ENCODE peak calls at places on chromosome 10, in seven cellular contexts. P is mesendoderm, J is GM23338, K is fibroblast of lung, N is A549, G is DND-41, O is mammary epithelial cell. Q is an unnamed sample.

GRCh38 chr10:35875281-35875680 is 233.2 kb upstream of the FZD8 start:
- DNase-seq in K (peak; percentile 42), O (no peak), P (peak; percentile 93), N (no peak), J (peak; percentile 69), G (no peak), Q (no peak)

GRCh38 chr10:75342397-75342796 is 59.2 kb downstream of the ZNF503 start:
- DNase-seq in O (no peak), G (no peak), N (no peak), P (no peak), J (peak; percentile 20), K (no peak), Q (peak; percentile 23)

GRCh38 chr10:101329341-101330032 is 24.5 kb upstream of the BTRC start:
- DNase-seq in K (no peak), N (no peak), G (no peak), P (no peak), J (no peak), O (no peak), Q (no peak)

GRCh38 chr10:133397938-133398337 is 4.0 kb downstream of the MTG1 start:
- DNase-seq in G (no peak), O (no peak), P (no peak), J (no peak), N (no peak), K (no peak), Q (no peak)

GRCh38 chr10:20254078-20254477 is 437.8 kb downstream of the PLXDC2 start:
- DNase-seq in O (no peak), N (no peak), K (peak; percentile 42), P (no peak), J (no peak), G (no peak), Q (no peak)

GRCh38 chr10:113985342-113985844 is 58.3 kb upstream of the ADRB1 start:
- DNase-seq in J (no peak), P (no peak), O (no peak), K (no peak), G (no peak), N (no peak), Q (no peak)

GRCh38 chr10:13550813-13551212 is 22.0 kb upstream of the BEND7 start:
- DNase-seq in K (no peak), O (no peak), J (no peak), G (no peak), P (no peak), N (no peak), Q (no peak)

GRCh38 chr10:97517778-97518561 is 19.2 kb downstream of the UBTD1 start:
- DNase-seq in O (peak; percentile 71), K (no peak), G (no peak), N (no peak), P (peak; percentile 81), J (peak; percentile 50), Q (peak; percentile 74)

GRCh38 chr10:77846718-77847311 is 79.7 kb downstream of the DLG5 start:
- DNase-seq in G (peak; percentile 72), K (peak; percentile 67), O (peak; percentile 46), J (peak; percentile 89), N (peak; percentile 67), P (peak; percentile 86), Q (peak; percentile 84)

GRCh38 chr10:5632430-5632829 is 34.0 kb downstream of the ASB13 start:
- DNase-seq in P (peak; percentile 42), K (no peak), O (peak; percentile 67), N (peak; percentile 65), J (no peak), G (no peak), Q (no peak)

GRCh38 chr10:5629789-5630436 is 36.5 kb downstream of the ASB13 start:
- DNase-seq in G (peak; percentile 80), K (peak; percentile 90), P (peak; percentile 77), J (peak; percentile 81), O (peak; percentile 57), N (peak; percentile 67), Q (peak; percentile 79)

GRCh38 chr10:132932461-132933307 is 9.7 kb downstream of the CFAP46 start:
- DNase-seq in P (no peak), G (no peak), K (no peak), N (no peak), J (no peak), O (no peak), Q (no peak)

GRCh38 chr10:29736325-29737208 is 101.8 kb upstream of the SVIL start:
- DNase-seq in O (peak; percentile 61), N (peak; percentile 53), K (peak; percentile 59), J (peak; percentile 72), P (peak; percentile 79), G (no peak), Q (peak; percentile 68)

GRCh38 chr10:75234017-75234682 is 1.6 kb downstream of the COMTD1 start:
- DNase-seq in N (peak; percentile 95), G (peak; percentile 63), J (peak; percentile 98), K (peak; percentile 83), O (peak; percentile 95), P (peak; percentile 98), Q (peak; percentile 98)

GRCh38 chr10:88457680-88458079 is 125.4 kb downstream of the RNLS start:
- DNase-seq in G (peak; percentile 14), J (no peak), O (no peak), P (peak; percentile 65), N (peak; percentile 22), K (no peak), Q (no peak)

GRCh38 chr10:130395248-130395936 is 259.2 kb downstream of the GLRX3 start:
- DNase-seq in G (no peak), N (no peak), K (no peak), P (no peak), O (no peak), J (no peak), Q (peak; percentile 27)

GRCh38 chr10:131701131-131701947 is 199.5 kb upstream of the PPP2R2D start:
- DNase-seq in N (no peak), P (no peak), K (no peak), O (no peak), G (no peak), J (no peak), Q (peak; percentile 21)

GRCh38 chr10:130037169-130037661 is 73.1 kb upstream of the EBF3 start:
- DNase-seq in G (no peak), K (no peak), N (no peak), O (no peak), P (no peak), J (no peak), Q (no peak)

GRCh38 chr10:26887611-26888215 is 27.0 kb upstream of the ABI1 start:
- DNase-seq in O (peak; percentile 58), P (no peak), K (no peak), J (no peak), N (no peak), G (no peak), Q (no peak)
- H3K4me2 ChIP-seq in O (no peak overlapping the region), P (no peak overlapping the region), K (no peak overlapping the region), J (no peak overlapping the region), N (no peak overlapping the region), G (no peak overlapping the region), Q (no peak overlapping the region)

GRCh38 chr10:61663466-61663865 is 737 bp downstream of the CABCOCO1 start:
- DNase-seq in K (no peak), N (no peak), G (no peak), O (no peak), P (peak; percentile 32), J (no peak), Q (no peak)

GRCh38 chr10:61664985-61665384 is 2.3 kb downstream of the CABCOCO1 start:
- DNase-seq in J (no peak), O (no peak), N (no peak), P (no peak), G (no peak), K (no peak), Q (no peak)

GRCh38 chr10:61662794-61663259 is at the start of gene CABCOCO1:
- DNase-seq in P (peak; percentile 91), O (peak; percentile 11), K (peak; percentile 71), J (peak; percentile 86), N (peak; percentile 84), G (no peak), Q (peak; percentile 84)
- H3K4me2 ChIP-seq in P (peak within 1 kb of the TSS; percentile 43), O (peak within 1 kb of the TSS; percentile 97), K (peak within 1 kb of the TSS; percentile 84), J (peak within 1 kb of the TSS; percentile 68), N (peak within 1 kb of the TSS; percentile 68), G (no peak within 1 kb of the TSS), Q (peak within 1 kb of the TSS; percentile 11)

GRCh38 chr10:119290301-119291036 is 83.1 kb downstream of the GRK5 start:
- DNase-seq in P (peak; percentile 65), O (no peak), G (no peak), J (peak; percentile 35), N (peak; percentile 49), K (no peak), Q (no peak)
- H3K4me2 ChIP-seq in P (no peak overlapping the region), O (no peak overlapping the region), G (no peak overlapping the region), J (no peak overlapping the region), N (no peak overlapping the region), K (no peak overlapping the region), Q (no peak overlapping the region)

DNA sequence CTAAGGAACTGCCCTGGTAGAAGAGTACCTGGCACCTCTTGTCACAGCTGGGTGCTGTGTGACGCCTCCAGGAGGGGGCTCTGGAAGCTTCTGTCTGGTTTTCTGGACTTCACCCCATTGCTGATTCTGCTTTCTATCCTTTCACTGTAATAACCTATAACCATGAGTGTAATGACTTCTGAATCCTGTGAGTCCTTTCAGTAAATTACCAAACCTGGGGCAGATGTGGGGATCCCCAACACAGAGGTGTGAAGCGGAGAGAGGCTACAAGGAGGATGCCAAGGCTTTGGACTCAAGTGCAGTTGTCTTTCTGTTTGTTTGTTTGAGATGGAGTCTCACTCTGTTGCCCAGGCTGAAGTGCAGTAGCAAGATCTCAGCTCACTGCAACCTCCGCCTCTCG is 143.7 kb downstream of the SFMBT2 start:
- DNase-seq in P (no peak), K (no peak), O (no peak), N (no peak), G (no peak), J (no peak), Q (no peak)
- H3K4me2 ChIP-seq in P (no peak overlapping the region), K (no peak overlapping the region), O (no peak overlapping the region), N (no peak overlapping the region), G (no peak overlapping the region), J (no peak overlapping the region), Q (no peak overlapping the region)

GRCh38 chr10:90988802-90989201 is 67.9 kb upstream of the ANKRD1 start:
- DNase-seq in K (no peak), G (no peak), O (no peak), P (no peak), J (no peak), N (no peak), Q (no peak)

GRCh38 chr10:90997670-90998069 is 76.8 kb upstream of the ANKRD1 start:
- DNase-seq in K (no peak), J (no peak), P (no peak), N (no peak), G (no peak), O (no peak), Q (no peak)

GRCh38 chr10:90988024-90988423 is 67.1 kb upstream of the ANKRD1 start:
- DNase-seq in P (no peak), N (no peak), G (no peak), O (no peak), K (no peak), J (no peak), Q (no peak)

GRCh38 chr10:90992462-90992861 is 71.6 kb upstream of the ANKRD1 start:
- DNase-seq in G (no peak), J (no peak), O (no peak), P (no peak), N (no peak), K (no peak), Q (no peak)

GRCh38 chr10:90993340-90993739 is 72.5 kb upstream of the ANKRD1 start:
- DNase-seq in O (no peak), K (peak; percentile 53), J (no peak), G (no peak), N (no peak), P (no peak), Q (no peak)
- H3K4me2 ChIP-seq in O (no peak overlapping the region), K (peak overlapping the region; percentile 25), J (no peak overlapping the region), G (no peak overlapping the region), N (no peak overlapping the region), P (no peak overlapping the region), Q (no peak overlapping the region)

GRCh38 chr10:124671486-124672075 is 72.6 kb downstream of the FAM53B start:
- DNase-seq in N (peak; percentile 45), J (peak; percentile 57), O (peak; percentile 72), K (peak; percentile 61), G (no peak), P (peak; percentile 87), Q (no peak)
- H3K4me2 ChIP-seq in N (no peak overlapping the region), J (no peak overlapping the region), O (no peak overlapping the region), K (no peak overlapping the region), G (no peak overlapping the region), P (no peak overlapping the region), Q (no peak overlapping the region)

Q was measured in H9.